ENCODE peak calls at places on chromosomes 4 and X, in ten cellular contexts. Y, Q, P, W, J, F, T, G, K and I are unnamed samples.
A peak's percentile ranks its signal among the peaks of the same experiment; 100 is the strongest.

GRCh38 chr4:41212221-41213203 is 1.8 kb downstream of the APBB2 start:
- DNase-seq in J (no peak), P (peak; percentile 47), G (no peak), W (peak; percentile 13), Q (peak; percentile 9), Y (no peak), T (no peak), K (peak; percentile 52), F (peak; percentile 62), I (peak; percentile 65)

GRCh38 chr4:41575207-41575606 is 37.2 kb downstream of the LIMCH1 start:
- DNase-seq in Q (no peak), F (peak; percentile 58), K (no peak), P (no peak), T (no peak), G (no peak), Y (no peak), W (no peak), J (no peak), I (no peak)

GRCh38 chrX:29419774-29420553 is 795.4 kb upstream of the MAGEB2 start:
- DNase-seq in K (no peak), J (no peak), W (no peak), Q (no peak), G (no peak), P (no peak), F (no peak), T (no peak), Y (no peak), I (peak; percentile 14)

GRCh38 chrX:23896983-23897382 is 10.8 kb downstream of the APOO start:
- DNase-seq in J (no peak), Y (no peak), G (no peak), P (no peak), W (no peak), T (no peak), K (no peak), Q (no peak), F (no peak), I (no peak)

GRCh38 chr4:152100378-152101201 is 339.8 kb upstream of the GATB start:
- DNase-seq in P (no peak), G (no peak), T (peak; percentile 14), Y (peak; percentile 49), K (peak; percentile 16), J (peak; percentile 65), W (no peak), Q (no peak), F (no peak), I (no peak)

GRCh38 chr4:112515278-112516075 is 503 bp downstream of the NEUROG2 start:
- DNase-seq in T (peak; percentile 2), P (no peak), W (peak; percentile 37), K (peak; percentile 51), F (no peak), Y (no peak), Q (peak; percentile 47), J (peak; percentile 41), G (no peak), I (peak; percentile 49)

GRCh38 chr4:3492741-3493719 is 29.9 kb downstream of the DOK7 start:
- DNase-seq in K (no peak), F (no peak), W (no peak), Y (no peak), T (no peak), Q (no peak), P (no peak), J (no peak), G (no peak), I (no peak)

GRCh38 chr4:16150716-16151115 is 66.9 kb upstream of the PROM1 start:
- DNase-seq in F (no peak), T (no peak), P (no peak), G (no peak), Q (no peak), W (no peak), K (no peak), Y (no peak), J (no peak), I (no peak)

GRCh38 chr4:131085009-131085408 is 1989.1 kb downstream of the C4orf33 start:
- DNase-seq in J (no peak), Q (peak; percentile 31), P (no peak), K (no peak), W (no peak), G (no peak), T (no peak), F (no peak), Y (no peak), I (no peak)